ENCODE peak calls at places on chromosomes 2 and 18, in four cellular contexts. G is uterus, W is adrenal gland, I is stomach. Z is an unnamed sample.

GRCh38 chr18:7116001-7116831 is 1.4 kb downstream of the LAMA1 start:
- DNase-seq in G (no peak), W (no peak), I (no peak), Z (no peak)

GRCh38 chr18:61551586-61551985 is 218.4 kb downstream of the CDH20 start:
- DNase-seq in G (no peak), W (peak), I (no peak), Z (peak)

GRCh38 chr2:223797811-223798721 is 39.3 kb downstream of the AP1S3 start:
- DNase-seq in G (no peak), W (no peak), I (no peak), Z (no peak)

GRCh38 chr18:49082714-49083688 is 132.2 kb upstream of the SMAD7 start:
- DNase-seq in G (no peak), W (no peak), I (no peak), Z (no peak)

GRCh38 chr2:190649035-190649797 is at the start of gene NAB1:
- DNase-seq in G (peak), W (peak), I (peak), Z (no peak)

GRCh38 chr18:1806884-1807615 is 764.3 kb downstream of the METTL4 start:
- DNase-seq in G (no peak), W (no peak), I (no peak), Z (no peak)

GRCh38 chr2:121969766-121970639 is 214.6 kb downstream of the TSN start:
- DNase-seq in G (no peak), W (no peak), I (no peak), Z (no peak)

GRCh38 chr2:152050345-152050744 is 48.5 kb downstream of the CACNB4 start:
- DNase-seq in G (no peak), W (no peak), I (no peak), Z (no peak)

GRCh38 chr18:46452820-46453219 is 204.2 kb downstream of the LOXHD1 start:
- DNase-seq in G (no peak), W (no peak), I (no peak), Z (no peak)

GRCh38 chr2:175930504-175930903 is 71.6 kb downstream of the LNPK start:
- DNase-seq in G (no peak), W (no peak), I (no peak), Z (no peak)

GRCh38 chr18:55407191-55407590 is 180.8 kb downstream of the TCF4 start:
- DNase-seq in G (no peak), W (no peak), I (no peak), Z (no peak)

GRCh38 chr2:209208211-209208610 is 215.6 kb upstream of the MAP2 start:
- DNase-seq in G (no peak), W (no peak), I (no peak), Z (no peak)

GRCh38 chr2:16105664-16106281 is 165.4 kb downstream of the MYCN start:
- DNase-seq in G (no peak), W (no peak), I (peak), Z (no peak)

GRCh38 chr2:148645925-148646559 is 1.5 kb downstream of the EPC2 start:
- DNase-seq in G (no peak), W (peak), I (peak), Z (no peak)

DNA sequence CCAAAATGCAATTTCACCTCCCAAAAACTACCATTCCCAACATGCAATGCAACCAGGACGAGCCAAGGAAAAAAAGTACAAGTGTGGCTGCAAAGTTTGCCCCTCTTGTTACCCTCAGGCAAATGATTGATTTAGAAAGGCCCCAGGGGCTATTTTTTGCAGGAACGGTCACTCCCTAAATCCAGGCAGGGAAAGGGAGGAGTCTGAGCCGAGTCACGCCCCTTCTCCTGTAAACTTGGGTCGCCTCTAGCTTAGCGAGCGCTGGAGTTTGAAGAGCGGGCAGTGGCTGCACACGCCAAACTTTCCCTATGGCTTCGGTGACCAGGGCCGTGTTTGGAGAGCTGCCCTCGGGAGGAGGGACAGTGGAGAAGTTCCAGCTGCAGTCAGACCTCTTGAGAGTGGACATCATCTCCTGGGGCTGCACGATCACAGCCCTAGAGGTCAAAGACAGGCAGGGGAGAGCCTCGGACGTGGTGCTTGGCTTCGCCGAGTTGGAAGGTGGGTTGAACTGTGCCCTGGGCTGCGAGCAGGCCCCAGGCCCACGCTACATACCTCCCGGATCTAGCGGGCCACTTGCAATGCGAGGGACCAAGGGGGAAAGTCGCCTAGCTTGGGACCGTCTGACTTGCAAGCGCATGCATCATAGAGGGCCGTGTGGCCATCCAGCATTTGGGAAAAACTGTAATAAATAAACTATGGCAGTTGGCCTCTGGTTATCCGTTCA is at the start of gene GALM:
- DNase-seq in G (peak), W (peak), I (peak), Z (peak)
- TF ChIP-seq POLR2A in G (peak), W (peak), I (no peak), Z (no peak)

DNA sequence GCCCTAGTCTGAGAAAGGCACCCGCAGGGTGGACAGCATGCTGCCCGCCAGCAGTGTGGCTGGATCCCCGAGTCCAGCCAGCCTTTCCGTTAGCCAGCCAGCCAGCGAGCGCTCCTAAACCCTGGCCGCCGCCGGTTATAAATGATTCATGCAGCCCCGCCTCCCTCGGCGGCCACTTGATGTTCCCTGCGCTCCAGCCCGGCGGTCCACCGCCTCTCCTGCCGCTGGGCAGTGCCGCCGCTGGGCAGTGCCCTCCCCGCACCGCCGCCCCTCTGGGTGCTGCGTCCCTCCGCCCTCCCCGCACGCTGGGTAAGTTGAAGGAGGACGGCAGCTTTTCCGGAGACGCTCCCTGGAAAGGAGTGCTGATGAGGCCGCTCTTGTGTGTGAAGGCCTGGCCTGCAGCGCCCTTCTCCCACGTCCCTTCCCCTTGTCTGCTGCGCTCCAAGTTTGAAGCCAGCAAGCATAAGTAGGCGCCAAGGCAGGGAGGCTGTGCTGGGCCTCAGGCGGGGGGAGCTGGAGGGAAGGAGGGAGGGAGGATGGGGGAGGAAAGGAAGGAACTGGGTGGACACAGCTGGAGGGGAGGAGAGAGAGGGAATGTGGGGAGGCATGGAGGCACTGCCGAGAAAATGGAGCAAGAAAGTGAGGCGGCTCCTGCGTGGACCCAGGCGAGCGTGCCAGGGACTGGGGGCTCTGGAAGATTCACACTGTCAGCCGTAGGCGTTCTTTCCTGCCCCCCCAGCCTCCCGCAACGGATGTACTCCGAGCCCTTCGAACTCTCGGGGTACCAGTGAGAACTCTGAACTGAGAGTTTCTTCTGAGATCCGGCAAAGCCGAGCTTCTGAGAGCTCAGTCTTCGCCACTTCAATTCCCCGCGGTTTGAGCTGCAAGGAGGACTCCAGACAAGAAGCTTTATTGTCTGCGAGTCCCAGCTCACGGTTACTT is 131.9 kb downstream of the GLI2 start:
- DNase-seq in G (peak), W (peak), I (peak), Z (no peak)
- TF ChIP-seq POLR2A in G (peak), W (no peak), I (no peak), Z (no peak)

GRCh38 chr2:36682562-36682961 is 13.9 kb upstream of the VIT start:
- DNase-seq in G (no peak), W (no peak), I (no peak), Z (no peak)
- TF ChIP-seq POLR2A in G (no peak), W (no peak), I (no peak), Z (no peak)

GRCh38 chr2:172965433-172965832 is 110.2 kb upstream of the MAP3K20 start:
- DNase-seq in G (no peak), W (no peak), I (no peak), Z (no peak)

GRCh38 chr2:172968061-172968469 is 107.6 kb upstream of the MAP3K20 start:
- DNase-seq in G (peak), W (peak), I (peak), Z (no peak)

GRCh38 chr2:172969609-172970008 is 106.0 kb upstream of the MAP3K20 start:
- DNase-seq in G (no peak), W (no peak), I (no peak), Z (no peak)

GRCh38 chr2:172969171-172969570 is 106.5 kb upstream of the MAP3K20 start:
- DNase-seq in G (no peak), W (no peak), I (no peak), Z (no peak)

DNA sequence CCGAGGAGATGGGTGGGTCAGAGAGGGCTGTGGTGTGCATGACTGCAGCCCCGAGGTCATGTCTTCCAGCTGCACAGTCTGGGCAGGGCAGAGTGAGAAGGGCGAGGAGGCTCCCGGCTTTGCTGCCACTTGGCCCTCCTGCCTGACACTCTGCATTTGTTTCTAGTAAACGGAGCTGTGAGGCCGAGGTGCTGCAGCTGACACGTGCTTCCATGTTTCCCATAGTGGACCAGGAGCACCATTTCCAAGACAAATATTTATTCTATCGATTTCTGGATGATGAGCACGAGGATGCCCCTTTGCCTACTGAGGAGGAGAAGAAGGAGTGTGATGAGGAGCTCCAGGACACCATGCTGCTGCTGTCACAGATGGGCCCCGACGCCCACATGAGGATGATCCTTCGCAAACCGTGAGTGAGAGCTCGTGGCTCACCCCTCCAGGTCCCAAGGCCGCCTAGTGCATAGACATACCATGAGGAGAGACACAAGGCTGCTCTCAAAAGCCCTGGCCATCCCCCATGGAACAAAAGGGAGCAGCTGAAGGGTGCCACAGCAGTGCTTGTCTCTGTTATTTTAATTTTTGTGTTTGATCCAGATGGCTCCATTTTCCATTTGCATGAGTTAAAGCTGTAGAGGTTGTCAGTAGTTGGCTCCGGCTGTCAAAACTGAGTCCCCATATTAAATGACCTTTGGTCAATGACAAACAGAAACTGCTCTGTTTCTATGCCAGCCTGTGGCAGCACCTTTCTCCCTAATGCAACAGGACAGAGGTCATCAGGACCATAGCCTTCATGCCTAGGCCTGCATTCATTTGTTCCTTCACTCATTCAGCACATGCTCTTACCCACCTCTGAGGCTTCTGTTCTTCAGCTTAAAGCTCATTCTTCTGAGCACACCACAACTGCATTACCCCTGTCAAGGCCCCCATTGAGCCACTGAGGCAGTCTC is 108.3 kb upstream of the MAP3K20 start:
- DNase-seq in G (no peak), W (no peak), I (no peak), Z (no peak)
- TF ChIP-seq POLR2A in G (no peak), W (no peak), I (no peak), Z (no peak)

DNA sequence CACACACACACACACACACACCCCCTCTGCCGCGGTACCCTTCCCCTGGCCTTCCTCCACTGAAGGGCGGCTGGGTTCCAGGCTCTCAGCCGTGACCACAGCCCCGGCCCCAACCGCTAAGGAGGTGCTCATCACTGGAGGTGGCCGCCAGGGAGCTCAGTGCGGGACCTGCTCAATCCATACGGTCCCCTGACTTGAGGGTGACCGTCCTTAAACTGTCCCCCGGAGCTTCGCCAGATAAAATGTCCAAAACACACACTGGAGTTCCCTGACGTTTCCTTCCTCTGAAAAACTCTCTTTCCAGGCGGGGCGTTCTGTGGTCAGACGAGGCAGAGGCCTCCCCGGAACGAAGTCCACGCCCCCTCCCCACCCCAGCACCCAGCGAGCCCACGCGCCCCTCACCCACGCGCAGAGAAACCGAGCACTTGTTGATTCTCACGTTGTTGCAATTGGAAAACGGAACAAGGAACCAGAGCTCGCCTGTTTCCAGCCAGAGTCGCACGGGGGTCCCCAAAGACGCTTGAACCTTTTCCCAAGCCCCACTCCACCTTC is 1.4 kb downstream of the MBP start:
- DNase-seq in G (peak), W (peak), I (no peak), Z (no peak)
- TF ChIP-seq POLR2A in G (no peak), W (no peak), I (no peak), Z (no peak)

GRCh38 chr2:98444436-98445166 is at the start of gene INPP4A:
- DNase-seq in G (peak), W (peak), I (peak), Z (no peak)
- TF ChIP-seq POLR2A in G (peak), W (peak), I (no peak), Z (no peak)

Z was measured in esophagus muscularis mucosa.